ENCODE peak calls at places on chromosomes 2 and 18, in ten cellular contexts. One of them, this sample, is unnamed.

GRCh38 chr2:45182667-45183620 is 173.7 kb upstream of the SIX2 start:
- DNase-seq in AG04450: no peak
- DNase-seq in tibial artery: no peak
- DNase-seq in foreskin fibroblast: no peak
- DNase-seq in endodermal cell: no peak
- DNase-seq in fibroblast of lung: peak; percentile 88
- DNase-seq in breast epithelium: no peak
- DNase-seq in WERI-Rb-1: no peak
- DNase-seq in upper lobe of right lung: no peak
- DNase-seq in RWPE2: no peak
- DNase-seq in this sample: no peak

GRCh38 chr2:23495661-23496114 is 110.7 kb downstream of the KLHL29 start:
- DNase-seq in endodermal cell: no peak
- DNase-seq in tibial artery: no peak
- DNase-seq in foreskin fibroblast: no peak
- DNase-seq in fibroblast of lung: no peak
- DNase-seq in RWPE2: no peak
- DNase-seq in upper lobe of right lung: peak; percentile 52
- DNase-seq in breast epithelium: no peak
- DNase-seq in AG04450: no peak
- DNase-seq in WERI-Rb-1: peak; percentile 96
- DNase-seq in this sample: no peak

GRCh38 chr2:241540391-241540765 is 18.2 kb upstream of the BOK start:
- DNase-seq in RWPE2: no peak
- DNase-seq in fibroblast of lung: no peak
- DNase-seq in upper lobe of right lung: peak; percentile 84
- DNase-seq in WERI-Rb-1: no peak
- DNase-seq in foreskin fibroblast: no peak
- DNase-seq in endodermal cell: no peak
- DNase-seq in tibial artery: no peak
- DNase-seq in breast epithelium: peak; percentile 43
- DNase-seq in AG04450: no peak
- DNase-seq in this sample: no peak

GRCh38 chr2:113225505-113226259 is 51.9 kb downstream of the PSD4 start:
- DNase-seq in foreskin fibroblast: no peak
- DNase-seq in AG04450: no peak
- DNase-seq in WERI-Rb-1: peak; percentile 26
- DNase-seq in tibial artery: peak; percentile 65
- DNase-seq in RWPE2: no peak
- DNase-seq in upper lobe of right lung: no peak
- DNase-seq in fibroblast of lung: peak; percentile 52
- DNase-seq in breast epithelium: no peak
- DNase-seq in endodermal cell: peak; percentile 84
- DNase-seq in this sample: peak; percentile 80

GRCh38 chr18:6248017-6248416 is 166.7 kb downstream of the L3MBTL4 start:
- DNase-seq in WERI-Rb-1: no peak
- DNase-seq in RWPE2: no peak
- DNase-seq in upper lobe of right lung: no peak
- DNase-seq in tibial artery: no peak
- DNase-seq in breast epithelium: no peak
- DNase-seq in AG04450: no peak
- DNase-seq in fibroblast of lung: no peak
- DNase-seq in endodermal cell: no peak
- DNase-seq in foreskin fibroblast: no peak
- DNase-seq in this sample: no peak

GRCh38 chr2:90207454-90208058 is 1516.1 kb downstream of the RPIA start:
- DNase-seq in fibroblast of lung: no peak
- DNase-seq in endodermal cell: no peak
- DNase-seq in tibial artery: no peak
- DNase-seq in WERI-Rb-1: peak; percentile 6
- DNase-seq in AG04450: no peak
- DNase-seq in foreskin fibroblast: no peak
- DNase-seq in RWPE2: no peak
- DNase-seq in breast epithelium: no peak
- DNase-seq in upper lobe of right lung: no peak
- DNase-seq in this sample: no peak

GRCh38 chr2:85524567-85524923 is 14.4 kb upstream of the MAT2A start:
- DNase-seq in AG04450: no peak
- DNase-seq in RWPE2: no peak
- DNase-seq in foreskin fibroblast: no peak
- DNase-seq in upper lobe of right lung: no peak
- DNase-seq in WERI-Rb-1: peak; percentile 46
- DNase-seq in tibial artery: no peak
- DNase-seq in fibroblast of lung: no peak
- DNase-seq in endodermal cell: peak; percentile 72
- DNase-seq in breast epithelium: no peak
- DNase-seq in this sample: no peak

GRCh38 chr2:31238126-31238905 is 4.4 kb downstream of the EHD3 start:
- DNase-seq in breast epithelium: no peak
- DNase-seq in tibial artery: no peak
- DNase-seq in endodermal cell: peak; percentile 37
- DNase-seq in foreskin fibroblast: no peak
- DNase-seq in AG04450: no peak
- DNase-seq in upper lobe of right lung: no peak
- DNase-seq in WERI-Rb-1: no peak
- DNase-seq in fibroblast of lung: peak; percentile 29
- DNase-seq in RWPE2: no peak
- DNase-seq in this sample: no peak

GRCh38 chr2:238106698-238107524 is 6.8 kb downstream of the ESPNL start:
- DNase-seq in breast epithelium: no peak
- DNase-seq in RWPE2: peak; percentile 51
- DNase-seq in fibroblast of lung: peak; percentile 6
- DNase-seq in foreskin fibroblast: no peak
- DNase-seq in upper lobe of right lung: peak; percentile 61
- DNase-seq in endodermal cell: peak; percentile 91
- DNase-seq in WERI-Rb-1: peak; percentile 69
- DNase-seq in AG04450: no peak
- DNase-seq in tibial artery: peak; percentile 64
- DNase-seq in this sample: no peak
- H3K4me3 ChIP-seq in breast epithelium: no peak overlapping the region
- H3K4me3 ChIP-seq in RWPE2: no peak overlapping the region
- H3K4me3 ChIP-seq in fibroblast of lung: no peak overlapping the region
- H3K4me3 ChIP-seq in foreskin fibroblast: no peak overlapping the region
- H3K4me3 ChIP-seq in upper lobe of right lung: no peak overlapping the region
- H3K4me3 ChIP-seq in endodermal cell: no peak overlapping the region
- H3K4me3 ChIP-seq in WERI-Rb-1: no peak overlapping the region
- H3K4me3 ChIP-seq in AG04450: no peak overlapping the region
- H3K4me3 ChIP-seq in tibial artery: no peak overlapping the region
- H3K4me3 ChIP-seq in this sample: no peak overlapping the region

DNA sequence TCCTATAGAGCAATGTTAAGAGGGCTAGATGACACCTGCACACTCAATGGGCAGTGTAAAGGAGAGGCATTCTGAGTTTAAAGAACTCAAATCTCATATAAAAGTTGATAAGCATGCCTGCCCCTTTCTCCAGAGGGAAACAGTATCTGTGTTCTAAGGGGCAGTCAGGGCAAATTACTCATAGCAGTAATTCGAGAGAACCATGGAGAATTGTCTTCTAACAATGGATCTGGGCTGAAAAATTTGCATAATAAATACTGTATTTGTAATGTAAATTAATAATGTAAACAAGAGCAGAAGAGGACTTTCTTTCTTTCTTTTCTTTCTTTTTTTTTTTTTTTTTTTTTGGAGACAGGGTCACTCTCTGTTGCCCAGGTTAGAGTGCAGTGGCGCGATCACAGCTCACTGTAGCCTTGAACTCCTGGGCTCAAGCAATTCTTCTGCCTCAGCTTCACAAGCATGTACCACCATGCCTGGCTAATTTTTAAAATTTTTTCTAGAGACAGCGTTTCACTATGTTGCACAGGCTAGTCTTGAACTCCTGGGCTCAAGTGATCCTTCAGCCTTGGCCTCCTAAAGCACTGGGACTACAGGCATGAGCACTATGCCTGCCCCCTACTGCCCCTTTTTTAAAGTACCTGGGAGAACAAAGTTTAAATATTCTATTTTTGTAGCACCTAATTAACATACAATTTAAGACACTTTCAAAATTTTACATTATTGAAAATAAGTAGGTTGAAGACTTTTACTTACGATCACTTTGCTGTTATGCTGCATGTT is 70.6 kb downstream of the OTX1 start:
- DNase-seq in breast epithelium: no peak
- DNase-seq in upper lobe of right lung: no peak
- DNase-seq in AG04450: no peak
- DNase-seq in RWPE2: no peak
- DNase-seq in foreskin fibroblast: no peak
- DNase-seq in fibroblast of lung: no peak
- DNase-seq in WERI-Rb-1: no peak
- DNase-seq in tibial artery: no peak
- DNase-seq in endodermal cell: peak; percentile 39
- DNase-seq in this sample: no peak
- TF ChIP-seq CTCF in breast epithelium: no peak
- TF ChIP-seq CTCF in upper lobe of right lung: no peak
- TF ChIP-seq CTCF in AG04450: no peak
- TF ChIP-seq CTCF in RWPE2: no peak
- TF ChIP-seq CTCF in foreskin fibroblast: no peak
- TF ChIP-seq CTCF in fibroblast of lung: no peak
- TF ChIP-seq CTCF in WERI-Rb-1: no peak
- TF ChIP-seq CTCF in tibial artery: no peak
- TF ChIP-seq CTCF in endodermal cell: peak; percentile 51
- TF ChIP-seq CTCF in this sample: no peak

GRCh38 chr2:82528288-82528687 is 1930.8 kb downstream of the SUCLG1 start:
- DNase-seq in fibroblast of lung: no peak
- DNase-seq in tibial artery: no peak
- DNase-seq in breast epithelium: no peak
- DNase-seq in AG04450: no peak
- DNase-seq in foreskin fibroblast: no peak
- DNase-seq in endodermal cell: no peak
- DNase-seq in upper lobe of right lung: no peak
- DNase-seq in WERI-Rb-1: no peak
- DNase-seq in RWPE2: no peak
- DNase-seq in this sample: no peak

GRCh38 chr2:82524826-82525225 is 1934.3 kb downstream of the SUCLG1 start:
- DNase-seq in WERI-Rb-1: no peak
- DNase-seq in endodermal cell: no peak
- DNase-seq in breast epithelium: no peak
- DNase-seq in tibial artery: no peak
- DNase-seq in RWPE2: no peak
- DNase-seq in foreskin fibroblast: no peak
- DNase-seq in AG04450: no peak
- DNase-seq in upper lobe of right lung: no peak
- DNase-seq in fibroblast of lung: no peak
- DNase-seq in this sample: no peak

GRCh38 chr2:82525744-82526143 is 1933.3 kb downstream of the SUCLG1 start:
- DNase-seq in breast epithelium: no peak
- DNase-seq in upper lobe of right lung: no peak
- DNase-seq in AG04450: no peak
- DNase-seq in fibroblast of lung: no peak
- DNase-seq in foreskin fibroblast: no peak
- DNase-seq in tibial artery: no peak
- DNase-seq in RWPE2: no peak
- DNase-seq in endodermal cell: no peak
- DNase-seq in WERI-Rb-1: no peak
- DNase-seq in this sample: no peak

GRCh38 chr2:82526267-82526666 is 1932.8 kb downstream of the SUCLG1 start:
- DNase-seq in RWPE2: no peak
- DNase-seq in tibial artery: no peak
- DNase-seq in upper lobe of right lung: no peak
- DNase-seq in foreskin fibroblast: no peak
- DNase-seq in breast epithelium: no peak
- DNase-seq in endodermal cell: no peak
- DNase-seq in fibroblast of lung: no peak
- DNase-seq in WERI-Rb-1: no peak
- DNase-seq in AG04450: no peak
- DNase-seq in this sample: no peak
- H3K4me3 ChIP-seq in RWPE2: no peak overlapping the region
- H3K4me3 ChIP-seq in tibial artery: no peak overlapping the region
- H3K4me3 ChIP-seq in upper lobe of right lung: no peak overlapping the region
- H3K4me3 ChIP-seq in foreskin fibroblast: no peak overlapping the region
- H3K4me3 ChIP-seq in breast epithelium: no peak overlapping the region
- H3K4me3 ChIP-seq in endodermal cell: no peak overlapping the region
- H3K4me3 ChIP-seq in fibroblast of lung: no peak overlapping the region
- H3K4me3 ChIP-seq in WERI-Rb-1: no peak overlapping the region
- H3K4me3 ChIP-seq in AG04450: no peak overlapping the region
- H3K4me3 ChIP-seq in this sample: no peak overlapping the region

GRCh38 chr18:9707381-9708056 is 582 bp upstream of the RAB31 start:
- DNase-seq in endodermal cell: no peak
- DNase-seq in WERI-Rb-1: no peak
- DNase-seq in upper lobe of right lung: no peak
- DNase-seq in breast epithelium: no peak
- DNase-seq in tibial artery: peak; percentile 73
- DNase-seq in foreskin fibroblast: no peak
- DNase-seq in RWPE2: no peak
- DNase-seq in AG04450: no peak
- DNase-seq in fibroblast of lung: peak; percentile 48
- DNase-seq in this sample: no peak

GRCh38 chr18:9708882-9709877 is 1.1 kb downstream of the RAB31 start:
- DNase-seq in fibroblast of lung: no peak
- DNase-seq in breast epithelium: no peak
- DNase-seq in tibial artery: peak; percentile 69
- DNase-seq in foreskin fibroblast: no peak
- DNase-seq in WERI-Rb-1: no peak
- DNase-seq in endodermal cell: peak; percentile 76
- DNase-seq in RWPE2: no peak
- DNase-seq in AG04450: no peak
- DNase-seq in upper lobe of right lung: peak; percentile 67
- DNase-seq in this sample: no peak

GRCh38 chr18:9710037-9710436 is 1.9 kb downstream of the RAB31 start:
- DNase-seq in tibial artery: no peak
- DNase-seq in breast epithelium: no peak
- DNase-seq in AG04450: no peak
- DNase-seq in endodermal cell: no peak
- DNase-seq in fibroblast of lung: no peak
- DNase-seq in RWPE2: no peak
- DNase-seq in upper lobe of right lung: no peak
- DNase-seq in foreskin fibroblast: no peak
- DNase-seq in WERI-Rb-1: no peak
- DNase-seq in this sample: no peak

GRCh38 chr18:9706081-9706935 is 1.8 kb upstream of the RAB31 start:
- DNase-seq in foreskin fibroblast: no peak
- DNase-seq in breast epithelium: no peak
- DNase-seq in tibial artery: no peak
- DNase-seq in RWPE2: no peak
- DNase-seq in AG04450: no peak
- DNase-seq in WERI-Rb-1: no peak
- DNase-seq in fibroblast of lung: no peak
- DNase-seq in upper lobe of right lung: no peak
- DNase-seq in endodermal cell: no peak
- DNase-seq in this sample: no peak

DNA sequence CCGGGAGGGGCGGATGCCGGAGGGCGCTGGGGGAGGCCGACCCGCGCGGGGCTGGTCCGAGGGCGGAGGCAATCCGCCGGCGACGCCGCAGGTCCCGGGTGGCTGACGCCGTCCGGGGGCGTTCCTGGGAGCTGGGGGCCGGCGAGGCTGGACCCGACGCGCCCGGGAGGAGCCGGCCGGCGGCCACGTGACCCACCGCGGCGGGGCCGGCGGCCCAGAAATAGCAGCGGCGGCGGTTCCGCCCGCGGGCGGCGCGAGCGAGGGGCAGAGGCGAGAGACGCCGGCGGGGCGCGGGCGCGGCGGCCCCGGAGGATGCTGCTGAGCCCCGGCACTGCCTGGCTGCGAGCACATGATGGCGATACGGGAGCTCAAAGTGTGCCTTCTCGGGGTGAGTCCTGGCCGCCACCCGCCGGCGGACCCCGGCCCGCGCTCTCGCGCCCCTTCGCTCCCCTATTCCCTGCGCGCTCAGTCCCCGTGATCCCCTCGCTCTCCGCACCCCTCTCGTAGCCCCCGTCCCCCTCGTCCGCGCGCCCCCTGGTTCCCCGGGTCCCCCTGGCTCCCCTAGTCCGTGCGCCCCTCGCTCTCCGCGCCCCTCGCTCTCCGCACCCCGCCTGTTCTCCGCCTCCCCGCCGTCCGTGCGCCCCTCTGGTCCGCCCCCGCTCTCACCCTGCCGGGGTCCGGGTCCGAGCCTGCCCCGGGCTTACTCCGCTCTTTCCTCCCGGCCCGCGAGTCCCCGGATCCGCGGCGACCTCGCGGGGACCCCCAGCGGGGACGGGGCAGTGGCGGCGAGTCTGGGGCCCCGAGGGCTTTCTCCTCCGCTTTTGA is at the start of gene RAB31:
- DNase-seq in AG04450: no peak
- DNase-seq in RWPE2: no peak
- DNase-seq in tibial artery: peak; percentile 95
- DNase-seq in fibroblast of lung: peak; percentile 69
- DNase-seq in upper lobe of right lung: peak; percentile 92
- DNase-seq in WERI-Rb-1: peak; percentile 51
- DNase-seq in breast epithelium: peak; percentile 48
- DNase-seq in foreskin fibroblast: peak; percentile 88
- DNase-seq in endodermal cell: peak; percentile 84
- DNase-seq in this sample: no peak
- TF ChIP-seq CTCF in AG04450: peak; percentile 12
- TF ChIP-seq CTCF in RWPE2: peak; percentile 6
- TF ChIP-seq CTCF in tibial artery: no peak
- TF ChIP-seq CTCF in fibroblast of lung: no peak
- TF ChIP-seq CTCF in upper lobe of right lung: no peak
- TF ChIP-seq CTCF in WERI-Rb-1: peak; percentile 16
- TF ChIP-seq CTCF in breast epithelium: no peak
- TF ChIP-seq CTCF in foreskin fibroblast: no peak
- TF ChIP-seq CTCF in endodermal cell: no peak
- TF ChIP-seq CTCF in this sample: no peak